ENCODE peak calls at places on chromosomes 16 and 17, in nine cellular contexts. Z is upper lobe of right lung, N is tibial nerve, M is hepatocyte, J is gastrocnemius medialis, C is AG10803, R is lower lobe of right lung, O is mesothelial cell of epicardium, T is cardiac muscle cell. S is an unnamed sample.

GRCh38 chr17:60586288-60586974 is 13.6 kb upstream of the PPM1D start:
- DNase-seq in R (no peak), Z (no peak), N (no peak), J (no peak), T (no peak), O (no peak), C (peak), M (peak), S (no peak)

GRCh38 chr17:66920965-66921364 is 43.5 kb upstream of the CACNG4 start:
- DNase-seq in T (peak), Z (peak), N (no peak), O (no peak), M (no peak), J (no peak), R (no peak), C (no peak), S (no peak)

GRCh38 chr16:68902376-68903345 is 59.3 kb downstream of the TANGO6 start:
- DNase-seq in T (peak), O (no peak), C (peak), Z (no peak), J (peak), M (peak), N (no peak), R (no peak), S (peak)

GRCh38 chr17:48842746-48843145 is 11.9 kb downstream of the CALCOCO2 start:
- DNase-seq in Z (no peak), J (no peak), R (no peak), O (no peak), M (no peak), C (no peak), N (no peak), T (no peak), S (no peak)

GRCh38 chr17:80724723-80725388 is 180.2 kb downstream of the RPTOR start:
- DNase-seq in O (no peak), T (peak), Z (no peak), M (peak), N (no peak), C (peak), R (no peak), J (no peak), S (no peak)

GRCh38 chr17:4483012-4483840 is 15.5 kb upstream of the SPNS2 start:
- DNase-seq in Z (no peak), J (no peak), C (no peak), T (no peak), O (no peak), R (peak), M (peak), N (no peak), S (no peak)

GRCh38 chr16:87276091-87276561 is 41.1 kb downstream of the C16orf95 start:
- DNase-seq in R (no peak), Z (peak), O (no peak), M (no peak), J (no peak), T (no peak), C (no peak), N (no peak), S (peak)

GRCh38 chr16:29665294-29666077 is 2.4 kb downstream of the SPN start:
- DNase-seq in J (no peak), R (no peak), O (no peak), M (no peak), C (no peak), T (no peak), N (no peak), Z (peak), S (peak)

GRCh38 chr17:16872836-16873653 is 98.9 kb downstream of the TNFRSF13B start:
- DNase-seq in J (no peak), O (no peak), C (no peak), Z (peak), M (peak), T (peak), N (no peak), R (no peak), S (peak)

GRCh38 chr16:64648282-64648681 is 473.6 kb downstream of the CDH11 start:
- DNase-seq in N (no peak), C (no peak), T (no peak), M (no peak), J (no peak), R (no peak), Z (no peak), O (no peak), S (no peak)

GRCh38 chr17:12277827-12278226 is 257.1 kb downstream of the MAP2K4 start:
- DNase-seq in C (no peak), M (no peak), T (no peak), N (no peak), R (no peak), Z (no peak), O (no peak), J (no peak), S (no peak)

GRCh38 chr17:18108400-18109312 is at the start of gene MYO15A:
- DNase-seq in Z (no peak), C (no peak), R (no peak), O (no peak), N (no peak), M (no peak), J (no peak), T (no peak), S (no peak)

GRCh38 chr17:57478433-57478832 is 222.1 kb downstream of the MSI2 start:
- DNase-seq in N (no peak), O (no peak), T (peak), C (no peak), J (no peak), M (no peak), R (no peak), Z (no peak), S (no peak)

GRCh38 chr17:8740486-8740885 is 4.2 kb downstream of the CCDC42 start:
- DNase-seq in C (no peak), O (no peak), M (no peak), J (no peak), R (no peak), Z (no peak), N (no peak), T (no peak), S (peak)

GRCh38 chr17:3004925-3005324 is 58.5 kb downstream of the OR1D5 start:
- DNase-seq in O (no peak), J (no peak), Z (no peak), N (no peak), M (no peak), C (no peak), T (no peak), R (peak), S (no peak)

GRCh38 chr17:46763416-46763815 is 55.1 kb downstream of the WNT3 start:
- DNase-seq in O (no peak), M (no peak), Z (no peak), N (no peak), J (no peak), C (no peak), T (no peak), R (no peak), S (no peak)

GRCh38 chr17:81184596-81184995 is 18.6 kb upstream of the AATK start:
- DNase-seq in C (no peak), Z (no peak), M (no peak), R (no peak), O (no peak), N (no peak), T (no peak), J (no peak), S (no peak)

GRCh38 chr17:36148559-36149295 is 27.7 kb downstream of the TBC1D3B start:
- DNase-seq in T (peak), O (no peak), R (peak), C (peak), N (peak), J (no peak), Z (peak), M (peak), S (peak)

GRCh38 chr17:1720856-1721386 is 3.6 kb upstream of the WDR81 start:
- DNase-seq in J (peak), Z (peak), C (peak), O (no peak), N (peak), R (peak), T (peak), M (peak), S (peak)

GRCh38 chr17:16989230-16989952 is 17.5 kb upstream of the TNFRSF13B start:
- DNase-seq in J (no peak), T (no peak), C (no peak), Z (no peak), M (no peak), N (no peak), O (no peak), R (no peak), S (peak)

GRCh38 chr17:8016632-8017424 is 14.4 kb downstream of the GUCY2D start:
- DNase-seq in T (peak), N (peak), C (no peak), O (no peak), M (peak), Z (peak), J (no peak), R (peak), S (peak)

GRCh38 chr16:50984688-50985087 is 166.4 kb downstream of the SALL1 start:
- DNase-seq in M (no peak), O (no peak), Z (no peak), N (no peak), C (no peak), T (no peak), J (no peak), R (no peak), S (no peak)

GRCh38 chr17:5580974-5581373 is 3.3 kb downstream of the NLRP1 start:
- DNase-seq in N (no peak), Z (no peak), T (no peak), J (no peak), O (no peak), R (no peak), C (no peak), M (no peak), S (no peak)

GRCh38 chr17:8643855-8644506 is 13.5 kb upstream of the MYH10 start:
- DNase-seq in T (no peak), Z (no peak), O (no peak), R (no peak), C (no peak), M (no peak), N (no peak), J (no peak), S (no peak)

GRCh38 chr17:66508896-66509843 is 206.8 kb downstream of the PRKCA start:
- DNase-seq in R (peak), N (no peak), Z (peak), C (peak), T (peak), O (no peak), M (peak), J (no peak), S (peak)

GRCh38 chr16:11576427-11577289 is 10.1 kb downstream of the LITAF start:
- DNase-seq in N (no peak), O (no peak), C (no peak), M (no peak), J (no peak), Z (peak), T (no peak), R (peak), S (no peak)

GRCh38 chr17:36602924-36603384 is 1.6 kb downstream of the MRM1 start:
- DNase-seq in J (no peak), T (peak), N (peak), R (peak), Z (peak), O (no peak), C (peak), M (peak), S (peak)

GRCh38 chr17:1769826-1770477 is 8.1 kb downstream of the SERPINF1 start:
- DNase-seq in C (no peak), N (no peak), Z (no peak), M (peak), O (no peak), J (no peak), T (no peak), R (no peak), S (peak)

GRCh38 chr17:42413464-42414040 is 9.5 kb downstream of the CAVIN1 start:
- DNase-seq in J (no peak), Z (no peak), R (no peak), M (no peak), N (no peak), O (no peak), T (peak), C (no peak), S (no peak)

GRCh38 chr16:12753203-12754023 is 50.3 kb downstream of the CPPED1 start:
- DNase-seq in R (no peak), M (no peak), Z (no peak), O (no peak), T (no peak), N (no peak), C (no peak), J (no peak), S (no peak)

DNA sequence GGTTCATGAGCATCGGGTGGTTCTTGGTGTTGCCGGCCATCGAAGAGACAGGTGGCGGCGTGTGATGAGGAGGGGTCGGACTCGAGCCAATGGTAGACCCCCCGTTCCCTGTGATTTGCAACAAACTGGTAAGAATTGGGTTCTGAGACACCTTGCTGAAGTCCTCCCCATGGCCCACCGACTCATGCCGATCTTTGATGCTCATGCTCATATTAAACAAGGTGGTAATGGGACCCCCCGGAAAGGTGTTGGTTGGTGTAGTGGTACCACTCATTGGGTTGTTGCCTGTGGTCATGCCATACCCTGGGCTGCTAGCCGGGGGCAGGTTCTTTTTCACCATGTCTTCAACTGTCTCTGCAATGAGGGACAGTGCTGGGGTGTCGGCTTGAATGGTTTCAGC is 8.9 kb upstream of the FBXL20 start:
- DNase-seq in R (no peak), J (no peak), C (no peak), M (no peak), T (no peak), O (no peak), N (no peak), Z (no peak), S (no peak)
- TF ChIP-seq CTCF in R (no peak), J (no peak), C (no peak), M (no peak), T (no peak), O (no peak), N (no peak), Z (no peak), S (no peak)

DNA sequence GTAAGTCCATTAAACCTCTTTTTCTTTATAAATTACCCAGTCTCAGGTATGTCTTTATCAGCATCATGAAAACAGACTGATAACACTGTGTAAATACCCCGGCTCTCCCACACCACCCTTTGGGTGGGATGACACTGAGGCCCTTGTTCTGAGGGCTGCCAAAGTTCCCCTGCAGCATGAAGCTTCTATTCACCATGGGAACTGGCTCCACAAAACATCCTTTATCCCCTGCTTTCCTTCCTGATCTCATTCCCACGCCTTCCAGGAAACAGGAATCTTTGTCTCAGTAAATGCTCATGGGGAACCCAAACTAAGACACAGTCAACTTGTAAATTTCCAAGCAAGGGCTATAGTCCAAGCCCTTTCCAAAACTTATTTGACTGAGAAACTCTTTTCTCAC is 88.4 kb downstream of the ABCC12 start:
- DNase-seq in J (no peak), N (no peak), C (no peak), M (no peak), R (no peak), Z (no peak), O (no peak), T (no peak), S (no peak)
- TF ChIP-seq CTCF in J (no peak), N (no peak), C (no peak), M (no peak), R (no peak), Z (no peak), O (no peak), T (no peak), S (no peak)

GRCh38 chr16:85088570-85089214 is 23.6 kb downstream of the CIBAR2 start:
- DNase-seq in R (no peak), C (no peak), Z (no peak), M (no peak), O (no peak), N (no peak), J (no peak), T (no peak), S (no peak)
- TF ChIP-seq CTCF in R (no peak), C (no peak), Z (no peak), M (no peak), O (no peak), N (no peak), J (no peak), T (no peak), S (no peak)

GRCh38 chr16:73028721-73029361 is 19.1 kb downstream of the ZFHX3 start:
- DNase-seq in N (no peak), J (no peak), R (no peak), O (no peak), Z (no peak), T (no peak), M (no peak), C (no peak), S (no peak)

GRCh38 chr16:73033271-73033998 is 14.5 kb downstream of the ZFHX3 start:
- DNase-seq in T (no peak), N (no peak), J (no peak), M (no peak), C (no peak), O (no peak), Z (no peak), R (no peak), S (no peak)

GRCh38 chr16:73032548-73033270 is 15.2 kb downstream of the ZFHX3 start:
- DNase-seq in Z (no peak), M (no peak), O (no peak), J (no peak), N (no peak), C (no peak), T (no peak), R (no peak), S (no peak)

GRCh38 chr16:73028263-73028662 is 19.7 kb downstream of the ZFHX3 start:
- DNase-seq in Z (peak), N (no peak), R (no peak), M (peak), O (no peak), T (no peak), J (peak), C (no peak), S (no peak)

DNA sequence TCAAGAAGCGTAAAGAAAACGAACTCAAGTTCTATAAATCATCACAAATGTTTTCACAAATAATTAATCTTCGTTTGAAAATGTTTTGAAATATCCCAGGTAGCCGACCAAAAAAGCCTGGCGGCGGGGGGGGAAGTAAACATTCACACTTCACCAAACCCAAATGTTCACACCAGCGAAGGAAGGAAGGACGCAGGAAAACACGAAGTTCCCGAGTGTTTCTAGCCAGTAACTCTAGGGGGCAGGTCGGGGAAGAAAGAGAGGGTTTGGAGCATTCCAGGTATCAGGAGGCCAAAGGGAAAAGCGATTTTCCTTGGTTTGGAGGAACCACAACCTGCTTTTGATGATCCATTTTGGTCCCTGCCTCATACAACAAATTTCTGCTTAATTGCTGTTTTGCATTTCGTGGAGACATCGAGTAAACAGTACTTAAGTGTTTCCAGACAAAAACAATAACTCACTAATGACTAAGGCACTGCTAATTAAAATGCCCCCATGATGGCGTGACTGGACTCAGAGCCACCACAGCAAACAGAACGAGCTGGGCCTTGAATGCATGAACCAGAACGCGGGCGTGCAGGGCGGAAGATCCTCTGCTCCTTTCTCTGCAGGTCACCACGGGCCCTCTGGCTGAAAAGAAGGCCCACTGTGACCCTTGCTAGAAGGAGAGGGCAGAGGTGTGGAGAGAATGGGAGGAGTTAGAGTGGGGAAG is 16.6 kb downstream of the ZFHX3 start:
- DNase-seq in R (no peak), T (no peak), C (peak), M (no peak), J (no peak), Z (peak), N (no peak), O (no peak), S (no peak)
- TF ChIP-seq CTCF in R (no peak), T (peak), C (peak), M (no peak), J (no peak), Z (peak), N (no peak), O (no peak), S (no peak)

GRCh38 chr17:73194514-73195222 is 1.8 kb downstream of the COG1 start:
- DNase-seq in Z (no peak), C (peak), J (no peak), N (no peak), T (no peak), M (no peak), O (no peak), R (no peak), S (no peak)

GRCh38 chr17:73191443-73192218 is 1.2 kb upstream of the COG1 start:
- DNase-seq in R (peak), N (peak), T (peak), M (peak), J (peak), Z (peak), C (peak), O (no peak), S (peak)

GRCh38 chr17:73192894-73193701 is at the start of gene COG1:
- DNase-seq in R (peak), N (peak), M (peak), C (peak), Z (peak), O (peak), J (peak), T (peak), S (peak)

GRCh38 chr17:73189417-73190099 is 3.3 kb upstream of the COG1 start:
- DNase-seq in O (no peak), Z (no peak), J (no peak), N (no peak), C (peak), M (peak), T (peak), R (no peak), S (no peak)

GRCh38 chr17:73192219-73192893 is 499 bp upstream of the COG1 start:
- DNase-seq in O (peak), R (peak), M (peak), T (peak), J (peak), C (peak), N (peak), Z (peak), S (peak)
- TF ChIP-seq CTCF in O (no peak), R (no peak), M (no peak), T (no peak), J (no peak), C (no peak), N (no peak), Z (no peak), S (no peak)

DNA sequence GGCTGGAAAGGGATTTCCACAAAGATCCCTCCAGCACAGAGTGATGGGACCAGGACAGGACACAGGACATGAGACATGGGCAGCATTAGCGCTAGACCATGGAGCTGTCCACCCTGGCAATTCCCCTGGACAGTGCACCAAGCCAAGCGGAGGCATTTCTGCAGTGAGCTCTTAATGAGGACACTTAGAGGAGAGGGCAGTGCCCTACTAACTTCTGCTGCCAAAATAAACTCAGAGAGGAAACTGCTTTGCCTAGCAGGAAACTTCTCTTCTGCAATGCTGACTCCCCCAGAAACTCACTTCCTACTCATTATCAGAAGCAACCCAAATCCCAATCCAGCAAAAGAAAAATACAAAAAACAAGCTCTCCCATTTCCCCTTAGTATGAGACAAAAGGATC is 119.2 kb downstream of the HS3ST2 start:
- DNase-seq in M (no peak), J (no peak), Z (no peak), N (no peak), C (no peak), T (peak), R (no peak), O (no peak), S (no peak)
- TF ChIP-seq CTCF in M (no peak), J (no peak), Z (no peak), N (no peak), C (no peak), T (no peak), R (no peak), O (no peak), S (no peak)